ENCODE peak calls at places on chromosomes 6 and 20, in six cellular contexts. One of them, this sample, is unnamed.

GRCh38 chr6:108945686-108946158 is 97.5 kb downstream of the ARMC2 start:
- DNase-seq in hepatocyte: no peak
- DNase-seq in MCF 10A: no peak
- DNase-seq in fibroblast of the aortic adventitia: peak; percentile 93
- DNase-seq in fibroblast of lung: peak; percentile 84
- DNase-seq in HCT116: no peak
- DNase-seq in this sample: no peak

GRCh38 chr20:22757424-22758189 is 173.2 kb upstream of the FOXA2 start:
- DNase-seq in hepatocyte: no peak
- DNase-seq in fibroblast of the aortic adventitia: no peak
- DNase-seq in fibroblast of lung: no peak
- DNase-seq in MCF 10A: no peak
- DNase-seq in HCT116: no peak
- DNase-seq in this sample: no peak

GRCh38 chr6:150212745-150213144 is 69.9 kb downstream of the PPP1R14C start:
- DNase-seq in fibroblast of the aortic adventitia: no peak
- DNase-seq in MCF 10A: no peak
- DNase-seq in hepatocyte: no peak
- DNase-seq in HCT116: no peak
- DNase-seq in fibroblast of lung: no peak
- DNase-seq in this sample: no peak

GRCh38 chr6:129402244-129402643 is 307.7 kb downstream of the ARHGAP18 start:
- DNase-seq in fibroblast of the aortic adventitia: no peak
- DNase-seq in hepatocyte: no peak
- DNase-seq in MCF 10A: peak; percentile 39
- DNase-seq in fibroblast of lung: peak; percentile 24
- DNase-seq in HCT116: no peak
- DNase-seq in this sample: no peak

GRCh38 chr6:79570802-79571367 is 33.7 kb upstream of the LCA5 start:
- DNase-seq in HCT116: no peak
- DNase-seq in hepatocyte: peak; percentile 65
- DNase-seq in MCF 10A: peak; percentile 49
- DNase-seq in fibroblast of the aortic adventitia: peak; percentile 53
- DNase-seq in fibroblast of lung: peak; percentile 71
- DNase-seq in this sample: no peak

GRCh38 chr6:71473908-71474307 is 185.3 kb downstream of the OGFRL1 start:
- DNase-seq in HCT116: no peak
- DNase-seq in hepatocyte: peak; percentile 13
- DNase-seq in fibroblast of lung: peak; percentile 95
- DNase-seq in MCF 10A: peak; percentile 80
- DNase-seq in fibroblast of the aortic adventitia: peak; percentile 90
- DNase-seq in this sample: peak; percentile 33

GRCh38 chr20:42549496-42549895 is 640.2 kb downstream of the PTPRT start:
- DNase-seq in hepatocyte: no peak
- DNase-seq in fibroblast of lung: no peak
- DNase-seq in fibroblast of the aortic adventitia: no peak
- DNase-seq in HCT116: no peak
- DNase-seq in MCF 10A: no peak
- DNase-seq in this sample: no peak

GRCh38 chr6:106119991-106120390 is 33.9 kb downstream of the PRDM1 start:
- DNase-seq in MCF 10A: no peak
- DNase-seq in fibroblast of the aortic adventitia: no peak
- DNase-seq in hepatocyte: no peak
- DNase-seq in HCT116: no peak
- DNase-seq in fibroblast of lung: no peak
- DNase-seq in this sample: no peak

GRCh38 chr6:10381133-10381829 is 33.6 kb downstream of the TFAP2A start:
- DNase-seq in hepatocyte: peak; percentile 37
- DNase-seq in fibroblast of lung: no peak
- DNase-seq in MCF 10A: no peak
- DNase-seq in fibroblast of the aortic adventitia: no peak
- DNase-seq in HCT116: no peak
- DNase-seq in this sample: no peak
- TF ChIP-seq CTCF in hepatocyte: peak; percentile 27
- TF ChIP-seq CTCF in fibroblast of lung: no peak
- TF ChIP-seq CTCF in MCF 10A: no peak
- TF ChIP-seq CTCF in fibroblast of the aortic adventitia: peak; percentile 11
- TF ChIP-seq CTCF in HCT116: no peak
- TF ChIP-seq CTCF in this sample: no peak

DNA sequence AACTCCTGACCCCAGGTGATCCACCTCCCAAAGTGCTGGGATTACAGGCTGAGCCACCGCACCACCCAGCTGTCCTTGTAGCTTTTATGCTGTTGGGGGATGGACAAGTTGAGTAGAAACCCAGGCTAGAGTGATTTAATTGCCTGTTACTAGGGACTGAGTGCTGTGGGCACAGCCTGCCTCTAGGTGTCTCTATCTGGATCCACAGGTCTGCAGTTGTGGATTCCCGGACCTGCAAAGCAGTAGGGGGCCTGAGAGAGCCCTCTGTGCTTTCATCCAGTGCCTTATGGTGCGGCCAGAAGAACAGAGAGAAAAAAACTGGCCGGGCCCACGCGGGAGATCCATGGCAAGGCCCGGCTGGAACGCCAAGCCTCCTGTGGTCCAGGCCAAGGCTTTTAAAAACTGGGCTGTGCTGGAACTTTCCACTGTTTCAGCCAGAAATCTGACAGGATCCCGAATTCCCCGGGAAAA is 5.1 kb downstream of the SIRPA start:
- DNase-seq in fibroblast of the aortic adventitia: peak; percentile 87
- DNase-seq in HCT116: peak; percentile 68
- DNase-seq in hepatocyte: peak; percentile 88
- DNase-seq in fibroblast of lung: peak; percentile 76
- DNase-seq in MCF 10A: peak; percentile 67
- DNase-seq in this sample: peak; percentile 53
- TF ChIP-seq CTCF in fibroblast of the aortic adventitia: peak; percentile 77
- TF ChIP-seq CTCF in HCT116: peak; percentile 60
- TF ChIP-seq CTCF in hepatocyte: peak; percentile 67
- TF ChIP-seq CTCF in fibroblast of lung: peak; percentile 81
- TF ChIP-seq CTCF in MCF 10A: peak; percentile 35
- TF ChIP-seq CTCF in this sample: peak; percentile 47

DNA sequence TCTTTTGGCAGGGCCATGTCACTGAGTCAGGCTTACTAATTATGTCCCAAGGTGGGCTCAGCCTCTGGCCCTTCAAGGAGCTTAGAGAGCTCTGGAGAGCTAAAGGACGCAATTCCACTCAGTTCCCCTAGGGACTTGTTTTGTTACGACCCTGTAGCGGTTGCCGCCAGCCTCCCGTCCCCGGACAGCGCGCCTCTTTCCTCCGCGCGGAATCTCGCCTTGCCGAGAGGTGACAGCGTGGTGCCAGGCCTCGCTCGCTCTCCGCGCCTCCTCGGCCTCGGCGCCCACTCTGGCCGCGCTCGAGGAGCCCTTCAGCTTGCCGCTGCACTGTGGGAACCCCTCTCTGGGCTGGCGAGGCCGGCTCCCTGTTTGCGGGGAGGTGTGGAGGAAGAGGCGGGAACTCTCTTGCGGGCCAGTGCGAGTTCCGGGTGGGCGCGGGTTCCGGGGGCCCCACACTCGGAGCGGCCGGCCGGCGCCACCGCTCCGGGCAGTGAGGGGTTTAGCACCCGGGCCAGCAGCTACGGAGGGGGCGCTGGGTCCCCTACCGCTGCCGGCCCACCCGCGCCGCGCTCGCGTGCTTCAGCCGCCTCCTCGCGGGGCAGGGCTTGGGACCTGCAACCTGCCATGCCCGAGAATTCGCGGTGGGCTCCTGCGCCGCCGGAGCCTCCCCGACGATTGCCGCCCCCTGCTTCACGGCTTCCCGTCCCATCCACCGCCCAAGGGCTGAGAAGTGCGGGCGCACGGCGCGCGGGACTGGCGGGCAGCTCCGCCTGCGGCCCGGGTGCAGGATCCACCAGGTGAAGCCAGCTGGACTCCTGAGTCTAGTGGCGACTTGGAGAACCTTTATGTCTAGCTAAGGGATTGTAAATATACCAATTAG is 9.9 kb upstream of the ZNF311 start:
- DNase-seq in hepatocyte: no peak
- DNase-seq in fibroblast of the aortic adventitia: peak; percentile 3
- DNase-seq in MCF 10A: no peak
- DNase-seq in fibroblast of lung: peak; percentile 25
- DNase-seq in HCT116: no peak
- DNase-seq in this sample: no peak
- TF ChIP-seq CTCF in hepatocyte: no peak
- TF ChIP-seq CTCF in fibroblast of the aortic adventitia: no peak
- TF ChIP-seq CTCF in MCF 10A: no peak
- TF ChIP-seq CTCF in fibroblast of lung: peak; percentile 11
- TF ChIP-seq CTCF in HCT116: no peak
- TF ChIP-seq CTCF in this sample: no peak

GRCh38 chr6:166627039-166627874 is at the start of gene RPS6KA2:
- DNase-seq in fibroblast of the aortic adventitia: peak; percentile 99
- DNase-seq in fibroblast of lung: peak; percentile 99
- DNase-seq in MCF 10A: peak; percentile 99
- DNase-seq in HCT116: peak; percentile 97
- DNase-seq in hepatocyte: peak; percentile 100
- DNase-seq in this sample: peak; percentile 99
- TF ChIP-seq CTCF in fibroblast of the aortic adventitia: peak; percentile 15
- TF ChIP-seq CTCF in fibroblast of lung: no peak
- TF ChIP-seq CTCF in MCF 10A: no peak
- TF ChIP-seq CTCF in HCT116: no peak
- TF ChIP-seq CTCF in hepatocyte: no peak
- TF ChIP-seq CTCF in this sample: no peak

This sample was measured in Calu3.